ENCODE peak calls at places on chromosomes 3 and 15, in seven cellular contexts. D is aorta, U is HepG2, I is GM23338, S is adrenal gland, C is BE2C, J is stomach. Z is an unnamed sample.

GRCh38 chr3:62636235-62636826 is 238.9 kb downstream of the CADPS start:
- DNase-seq in D (no peak), U (no peak), I (no peak), S (no peak), C (no peak), J (no peak), Z (no peak)

GRCh38 chr15:100684591-100684990 is 82.2 kb downstream of the ASB7 start:
- DNase-seq in D (no peak), U (no peak), I (no peak), S (no peak), C (no peak), J (no peak), Z (no peak)

GRCh38 chr3:172991424-172991996 is 149.5 kb downstream of the SPATA16 start:
- DNase-seq in D (no peak), U (no peak), I (no peak), S (no peak), C (no peak), J (no peak), Z (no peak)

GRCh38 chr3:195441971-195442572 is 748 bp downstream of the ACAP2 start:
- DNase-seq in D (peak; percentile 56), U (no peak), I (peak; percentile 65), S (peak; percentile 51), C (peak; percentile 81), J (peak; percentile 35), Z (peak; percentile 49)

GRCh38 chr3:42525212-42525611 is 22.8 kb downstream of the VIPR1 start:
- DNase-seq in D (no peak), U (no peak), I (no peak), S (no peak), C (no peak), J (no peak), Z (no peak)

GRCh38 chr3:196941846-196942225 is 492 bp downstream of the NCBP2 start:
- DNase-seq in D (peak; percentile 66), U (no peak), I (peak; percentile 68), S (no peak), C (peak; percentile 51), J (peak; percentile 44), Z (no peak)

GRCh38 chr15:26561994-26562730 is 210.7 kb downstream of the GABRB3 start:
- DNase-seq in D (no peak), U (no peak), I (no peak), S (no peak), C (no peak), J (no peak), Z (no peak)

GRCh38 chr3:196440041-196440537 is 7.9 kb upstream of the UBXN7 start:
- DNase-seq in D (no peak), U (no peak), I (no peak), S (no peak), C (peak; percentile 67), J (no peak), Z (no peak)

GRCh38 chr3:4290272-4290893 is 12.8 kb upstream of the SETMAR start:
- DNase-seq in D (no peak), U (peak; percentile 10), I (peak; percentile 55), S (no peak), C (no peak), J (no peak), Z (no peak)

GRCh38 chr3:119831941-119832371 is 50.1 kb downstream of the NR1I2 start:
- DNase-seq in D (no peak), U (no peak), I (no peak), S (no peak), C (no peak), J (no peak), Z (no peak)

GRCh38 chr3:125602752-125603649 is 7.7 kb upstream of the OSBPL11 start:
- DNase-seq in D (no peak), U (no peak), I (no peak), S (peak; percentile 79), C (peak; percentile 12), J (no peak), Z (no peak)

GRCh38 chr3:46867550-46867898 is 4.3 kb upstream of the MYL3 start:
- DNase-seq in D (peak; percentile 89), U (no peak), I (peak; percentile 33), S (peak; percentile 83), C (no peak), J (peak; percentile 87), Z (peak; percentile 80)

GRCh38 chr15:71826196-71826595 is 15.8 kb downstream of the NR2E3 start:
- DNase-seq in D (no peak), U (no peak), I (peak; percentile 17), S (no peak), C (no peak), J (no peak), Z (no peak)

GRCh38 chr3:194272221-194272620 is 78.9 kb downstream of the CPN2 start:
- DNase-seq in D (no peak), U (no peak), I (no peak), S (no peak), C (no peak), J (no peak), Z (no peak)

GRCh38 chr15:63502137-63502801 is 2.1 kb upstream of the USP3 start:
- DNase-seq in D (no peak), U (peak; percentile 31), I (no peak), S (no peak), C (no peak), J (peak; percentile 64), Z (peak; percentile 80)

GRCh38 chr3:37137516-37137915 is 36.9 kb downstream of the LRRFIP2 start:
- DNase-seq in D (no peak), U (no peak), I (no peak), S (no peak), C (no peak), J (no peak), Z (no peak)

GRCh38 chr15:49235446-49236207 is 65.6 kb downstream of the GALK2 start:
- DNase-seq in D (peak; percentile 59), U (peak; percentile 37), I (peak; percentile 83), S (peak; percentile 44), C (peak; percentile 63), J (no peak), Z (peak; percentile 19)

GRCh38 chr3:146246493-146246892 is 4.4 kb downstream of the PLSCR4 start:
- DNase-seq in D (no peak), U (no peak), I (no peak), S (no peak), C (no peak), J (no peak), Z (no peak)

GRCh38 chr15:58931985-58932384 is 1.5 kb downstream of the SLTM start:
- DNase-seq in D (no peak), U (peak; percentile 9), I (no peak), S (peak; percentile 36), C (no peak), J (peak; percentile 46), Z (peak; percentile 59)

GRCh38 chr15:66241886-66242285 is 11.7 kb downstream of the MEGF11 start:
- DNase-seq in D (no peak), U (no peak), I (no peak), S (no peak), C (no peak), J (no peak), Z (no peak)

GRCh38 chr3:71101014-71101413 is 482.5 kb downstream of the FOXP1 start:
- DNase-seq in D (no peak), U (no peak), I (no peak), S (no peak), C (no peak), J (no peak), Z (no peak)

GRCh38 chr15:83846847-83847246 is 192.9 kb downstream of the ADAMTSL3 start:
- DNase-seq in D (no peak), U (no peak), I (no peak), S (no peak), C (no peak), J (no peak), Z (no peak)

GRCh38 chr3:61192222-61192621 is 59.0 kb downstream of the FHIT start:
- DNase-seq in D (no peak), U (no peak), I (no peak), S (no peak), C (no peak), J (no peak), Z (no peak)

GRCh38 chr3:49399467-49399866 is 12.3 kb downstream of the RHOA start:
- DNase-seq in D (no peak), U (no peak), I (no peak), S (no peak), C (no peak), J (no peak), Z (no peak)

GRCh38 chr3:49406571-49407565 is 4.9 kb downstream of the RHOA start:
- DNase-seq in D (no peak), U (no peak), I (no peak), S (no peak), C (no peak), J (no peak), Z (no peak)

GRCh38 chr3:49401758-49402157 is 10.0 kb downstream of the RHOA start:
- DNase-seq in D (no peak), U (no peak), I (no peak), S (no peak), C (no peak), J (no peak), Z (no peak)

DNA sequence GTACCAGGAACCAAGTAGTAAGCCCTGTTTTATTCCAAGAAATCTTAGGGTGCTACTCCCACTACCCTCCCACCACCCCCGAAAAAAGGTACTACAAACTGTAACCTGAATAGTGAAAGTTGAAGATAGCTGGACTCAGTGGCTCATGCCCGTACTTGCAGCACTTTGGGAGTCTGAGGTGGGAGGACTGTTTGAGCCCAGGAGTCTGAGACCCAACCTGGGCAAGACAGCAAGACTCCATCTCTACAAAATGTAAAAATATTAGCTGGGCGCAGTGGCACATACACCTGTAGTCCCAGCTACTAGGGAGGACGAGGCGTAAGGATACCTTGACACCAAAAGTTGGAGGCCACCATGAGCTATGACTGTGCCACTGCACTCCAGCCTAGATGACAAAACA is 7.9 kb downstream of the RHOA start:
- DNase-seq in D (no peak), U (no peak), I (no peak), S (no peak), C (no peak), J (no peak), Z (no peak)
- H3K4me1 ChIP-seq in D (peaks cover 4% of the 10 kb centered on the region), U (peaks cover 50% of the 10 kb centered on the region), I (peaks cover 4% of the 10 kb centered on the region), S (peaks cover 60% of the 10 kb centered on the region), C (no peaks in the 10 kb centered on the region), J (peaks cover 75% of the 10 kb centered on the region), Z (no peaks in the 10 kb centered on the region)

DNA sequence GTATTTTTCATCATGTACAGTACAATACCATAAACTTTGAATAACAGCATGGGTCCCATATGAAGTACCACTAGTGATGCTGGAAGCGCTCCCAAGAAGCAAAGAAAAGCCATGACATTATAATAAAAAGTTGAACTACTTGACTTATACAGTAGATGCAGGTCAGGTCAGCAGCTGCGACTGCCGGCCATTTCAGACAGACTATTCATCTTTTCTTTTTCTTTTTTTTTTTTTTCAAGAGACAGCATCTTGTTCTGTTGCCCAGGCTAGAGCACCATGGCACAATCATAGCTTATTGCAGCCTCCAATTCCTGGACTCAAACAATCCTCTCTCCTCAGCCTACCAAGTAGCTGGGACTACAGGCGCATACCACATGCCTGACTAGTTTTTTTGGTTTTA is 10.1 kb downstream of the RAF1 start:
- DNase-seq in D (no peak), U (no peak), I (no peak), S (no peak), C (no peak), J (no peak), Z (no peak)
- H3K4me1 ChIP-seq in D (peaks cover 11% of the 10 kb centered on the region), U (peaks cover 62% of the 10 kb centered on the region), I (peaks cover 9% of the 10 kb centered on the region), S (peaks cover 42% of the 10 kb centered on the region), C (no peaks in the 10 kb centered on the region), J (peaks cover 87% of the 10 kb centered on the region), Z (peaks cover 9% of the 10 kb centered on the region)

GRCh38 chr15:38701134-38701533 is 136.5 kb upstream of the RASGRP1 start:
- DNase-seq in D (no peak), U (no peak), I (no peak), S (no peak), C (no peak), J (no peak), Z (no peak)
- H3K4me1 ChIP-seq in D (no peaks in the 10 kb centered on the region), U (peaks cover 13% of the 10 kb centered on the region), I (peaks cover 19% of the 10 kb centered on the region), S (no peaks in the 10 kb centered on the region), C (peaks cover 6% of the 10 kb centered on the region), J (peaks cover 10% of the 10 kb centered on the region), Z (peaks cover 3% of the 10 kb centered on the region)

GRCh38 chr15:68609618-68610017 is 30.8 kb downstream of the CORO2B start:
- DNase-seq in D (peak; percentile 74), U (no peak), I (no peak), S (peak; percentile 41), C (peak; percentile 82), J (no peak), Z (no peak)
- H3K4me1 ChIP-seq in D (no peaks in the 10 kb centered on the region), U (no peaks in the 10 kb centered on the region), I (peaks cover 31% of the 10 kb centered on the region), S (no peaks in the 10 kb centered on the region), C (peaks cover 35% of the 10 kb centered on the region), J (peaks cover 22% of the 10 kb centered on the region), Z (no peaks in the 10 kb centered on the region)